ENCODE peak calls at places on chromosomes 12 and 14, in ten cellular contexts. U is choroid plexus epithelial cell; H is GM13977; W is DMS 273 treated with DMSO at 0.1 percent for 48 hours; Q is HFFc6; C is substantia nigra; N is stimulated activated CD4-positive, alpha-beta T cell treated with anti-CD3 and anti-CD28 coated beads, Interleukin-2, amount 100 ng/mL, for 48 hours; D is T follicular helper cell; I is activated T-cell treated with anti-CD3 and anti-CD28 coated beads, Interleukin-2, amount 50 U/mL, for 72 hours; X is memory B cell. A is an unnamed sample.

GRCh38 chr14:58772814-58773620 is 135.3 kb downstream of the DACT1 start:
- DNase-seq in N (no peak), U (peak), W (no peak), H (no peak), Q (no peak), I (no peak), X (no peak), D (no peak), C (no peak), A (no peak)

GRCh38 chr14:69358966-69359365 is 39.1 kb downstream of the ERH start:
- DNase-seq in H (no peak), Q (no peak), X (no peak), I (no peak), U (no peak), W (no peak), N (no peak), C (no peak), D (no peak), A (no peak)

GRCh38 chr14:61321385-61322010 is at the start of gene PRKCH:
- DNase-seq in X (peak), C (peak), D (peak), H (peak), Q (no peak), N (peak), I (peak), W (no peak), U (peak), A (no peak)

GRCh38 chr12:67594888-67595287 is 53.7 kb upstream of the DYRK2 start:
- DNase-seq in H (no peak), Q (peak), W (no peak), U (peak), N (no peak), I (no peak), D (no peak), X (no peak), C (no peak), A (no peak)

GRCh38 chr14:103597623-103598372 is 31.2 kb upstream of the KLC1 start:
- DNase-seq in C (no peak), U (peak), H (no peak), Q (peak), I (no peak), D (no peak), W (no peak), X (no peak), N (no peak), A (no peak)

GRCh38 chr14:97697772-97698171 is 900.6 kb downstream of the VRK1 start:
- DNase-seq in H (no peak), I (peak), Q (no peak), U (no peak), X (no peak), W (no peak), D (no peak), C (no peak), N (no peak), A (no peak)

GRCh38 chr12:116280590-116281290 is 3.2 kb upstream of the MED13L start:
- DNase-seq in D (no peak), N (no peak), H (no peak), C (no peak), U (no peak), Q (no peak), X (no peak), I (no peak), W (no peak), A (no peak)

GRCh38 chr12:48017921-48018617 is 13.8 kb upstream of the COL2A1 start:
- DNase-seq in H (no peak), W (no peak), X (no peak), N (no peak), U (no peak), Q (no peak), I (no peak), D (no peak), C (no peak), A (no peak)

GRCh38 chr14:57845802-57846531 is 19.9 kb downstream of the SLC35F4 start:
- DNase-seq in I (no peak), C (no peak), N (no peak), H (no peak), D (no peak), U (no peak), W (no peak), Q (no peak), X (no peak), A (no peak)

GRCh38 chr14:24915958-24916595 is 133.9 kb downstream of the STXBP6 start:
- DNase-seq in U (no peak), H (no peak), N (no peak), D (no peak), Q (peak), I (no peak), X (no peak), W (no peak), C (no peak), A (no peak)

GRCh38 chr12:53925006-53925405 is 13.6 kb upstream of the HOXC13 start:
- DNase-seq in Q (no peak), C (no peak), W (no peak), D (no peak), X (no peak), U (no peak), N (no peak), I (no peak), H (no peak), A (no peak)

GRCh38 chr12:13252024-13252423 is 55.5 kb downstream of the EMP1 start:
- DNase-seq in U (no peak), C (no peak), I (no peak), W (no peak), X (no peak), D (no peak), H (no peak), Q (no peak), N (no peak), A (no peak)

GRCh38 chr14:69354383-69355154 is 43.5 kb downstream of the ERH start:
- DNase-seq in C (no peak), W (no peak), D (peak), X (peak), Q (no peak), U (no peak), N (peak), H (peak), I (peak), A (no peak)

GRCh38 chr14:99773496-99774203 is 19.6 kb upstream of the EML1 start:
- DNase-seq in I (no peak), U (no peak), H (no peak), C (no peak), D (no peak), W (no peak), Q (no peak), X (no peak), N (no peak), A (no peak)

GRCh38 chr12:1272132-1272531 is 281.1 kb downstream of the ERC1 start:
- DNase-seq in U (no peak), Q (no peak), N (no peak), I (no peak), H (no peak), D (no peak), W (no peak), X (no peak), C (no peak), A (no peak)

GRCh38 chr14:61183486-61183885 is 97.7 kb downstream of the TMEM30B start:
- DNase-seq in U (no peak), X (no peak), W (no peak), I (no peak), Q (no peak), N (no peak), H (no peak), D (no peak), C (no peak), A (no peak)

GRCh38 chr12:130938186-130938585 is 15.5 kb upstream of the ADGRD1 start:
- DNase-seq in X (no peak), H (no peak), D (no peak), U (no peak), I (no peak), Q (no peak), W (no peak), N (no peak), C (no peak), A (no peak)

GRCh38 chr12:5988659-5989116 is 43.6 kb upstream of the ANO2 start:
- DNase-seq in N (peak), C (peak), W (no peak), D (peak), Q (peak), I (peak), H (peak), U (peak), X (peak), A (peak)

GRCh38 chr14:49598182-49598478 is 610 bp upstream of the LRR1 start:
- DNase-seq in I (no peak), U (no peak), W (no peak), H (no peak), D (no peak), X (no peak), N (no peak), Q (no peak), C (peak), A (no peak)

GRCh38 chr12:131076277-131076676 is 122.6 kb downstream of the ADGRD1 start:
- DNase-seq in I (no peak), N (no peak), H (no peak), Q (no peak), C (no peak), X (no peak), W (no peak), D (no peak), U (no peak), A (no peak)

GRCh38 chr14:50257728-50258127 is 26.4 kb upstream of the SOS2 start:
- DNase-seq in W (no peak), C (no peak), U (no peak), I (no peak), X (no peak), N (no peak), H (no peak), D (no peak), Q (no peak), A (no peak)

GRCh38 chr14:69010632-69011031 is 31.5 kb upstream of the ACTN1 start:
- DNase-seq in I (no peak), D (no peak), U (no peak), W (no peak), H (no peak), Q (no peak), C (no peak), X (no peak), N (no peak), A (no peak)

GRCh38 chr14:89393346-89393745 is 23.7 kb downstream of the FOXN3 start:
- DNase-seq in C (no peak), I (no peak), U (no peak), N (no peak), Q (no peak), D (no peak), H (no peak), X (no peak), W (no peak), A (no peak)

GRCh38 chr12:93707836-93708235 is 30.7 kb downstream of the CRADD start:
- DNase-seq in N (no peak), D (no peak), X (no peak), W (no peak), H (no peak), U (peak), I (no peak), C (no peak), Q (peak), A (no peak)

GRCh38 chr14:59274991-59275391 is 86.5 kb downstream of the DAAM1 start:
- DNase-seq in Q (no peak), I (no peak), X (peak), D (no peak), H (peak), U (no peak), C (peak), N (no peak), W (peak), A (no peak)

GRCh38 chr12:45558353-45558752 is 171.2 kb upstream of the ARID2 start:
- DNase-seq in I (no peak), C (no peak), H (no peak), X (no peak), N (no peak), U (no peak), D (no peak), Q (no peak), W (no peak), A (no peak)

GRCh38 chr14:65042731-65043372 is 56.2 kb downstream of the FNTB start:
- DNase-seq in N (no peak), C (no peak), I (no peak), H (peak), W (no peak), D (no peak), U (no peak), X (no peak), Q (no peak), A (no peak)

GRCh38 chr14:94237983-94238382 is 55.1 kb downstream of the SERPINA10 start:
- DNase-seq in I (no peak), W (no peak), N (no peak), D (no peak), X (no peak), H (no peak), U (no peak), Q (no peak), C (no peak), A (no peak)

GRCh38 chr12:112419269-112420133 is 754 bp downstream of the PTPN11 start:
- DNase-seq in C (no peak), U (peak), D (peak), W (no peak), X (no peak), Q (peak), I (peak), N (no peak), H (peak), A (no peak)